ENCODE peak calls at places on chromosomes 6 and 20, in four cellular contexts. H is brain microvascular endothelial cell, X is GF-D8, W is right cardiac atrium. T is an unnamed sample.

GRCh38 chr6:134429861-134430380 is 112.0 kb upstream of the SGK1 start:
- DNase-seq in W (no peak), H (no peak), X (no peak), T (no peak)

GRCh38 chr6:106910999-106911949 is 63.3 kb downstream of the CD24 start:
- DNase-seq in W (no peak), X (peak; percentile 74), H (no peak), T (no peak)

GRCh38 chr20:63932606-63933160 is 23.5 kb downstream of the UCKL1 start:
- DNase-seq in X (no peak), W (peak; percentile 44), H (no peak), T (no peak)

GRCh38 chr6:169963581-169964297 is 212.3 kb downstream of the ERMARD start:
- DNase-seq in H (no peak), X (no peak), W (no peak), T (no peak)

GRCh38 chr6:148247386-148248063 is 95.1 kb upstream of the SASH1 start:
- DNase-seq in X (no peak), H (no peak), W (no peak), T (no peak)

GRCh38 chr6:135722679-135723078 is 128.8 kb upstream of the PDE7B start:
- DNase-seq in X (no peak), W (no peak), H (peak; percentile 87), T (no peak)

GRCh38 chr6:45170309-45170708 is 157.8 kb upstream of the RUNX2 start:
- DNase-seq in H (no peak), W (no peak), X (no peak), T (no peak)

GRCh38 chr6:89315199-89315598 is at the start of gene GABRR2:
- DNase-seq in W (no peak), X (no peak), H (no peak), T (no peak)

GRCh38 chr20:19992996-19993908 is 23.9 kb upstream of the NAA20 start:
- DNase-seq in W (peak; percentile 70), X (no peak), H (peak; percentile 88), T (no peak)